ENCODE peak calls at places on chromosomes 4 and X, in ten cellular contexts. X is EH, K is HS-27A, T is dorsolateral prefrontal cortex, V is EL, I is dermis microvascular lymphatic vessel endothelial cell, C is RKO, N is mesenchymal stem cell, H is lung microvascular endothelial cell, Q is mucosa of gallbladder. M is an unnamed sample.

GRCh38 chr4:7004331-7004730 is 38.8 kb upstream of the TADA2B start:
- DNase-seq in X (peak; percentile 96), K (no peak), T (no peak), V (no peak), I (no peak), C (no peak), N (peak; percentile 36), H (no peak), Q (no peak), M (no peak)

GRCh38 chrX:154135458-154136229 is 8.4 kb upstream of the OPN1LW start:
- DNase-seq in X (no peak), K (no peak), T (no peak), V (no peak), I (no peak), C (peak; percentile 4), N (no peak), H (no peak), Q (no peak), M (no peak)

GRCh38 chr4:81923140-81923539 is 450.7 kb downstream of the HNRNPD start:
- DNase-seq in X (no peak), K (no peak), T (no peak), V (no peak), I (no peak), C (no peak), N (no peak), H (no peak), Q (no peak), M (no peak)

GRCh38 chr4:168511780-168512467 is 15.1 kb downstream of the PALLD start:
- DNase-seq in X (no peak), K (no peak), T (no peak), V (no peak), I (no peak), C (no peak), N (no peak), H (no peak), Q (no peak), M (peak; percentile 62)

GRCh38 chr4:8939887-8940742 is 68.5 kb upstream of the HMX1 start:
- DNase-seq in X (no peak), K (no peak), T (no peak), V (no peak), I (no peak), C (no peak), N (no peak), H (no peak), Q (no peak), M (no peak)

GRCh38 chr4:173747537-173748257 is 217.7 kb upstream of the HAND2 start:
- DNase-seq in X (no peak), K (no peak), T (no peak), V (no peak), I (no peak), C (no peak), N (no peak), H (no peak), Q (no peak), M (no peak)

GRCh38 chrX:131802836-131803626 is 220.1 kb upstream of the STK26 start:
- DNase-seq in X (no peak), K (no peak), T (peak; percentile 46), V (no peak), I (peak; percentile 55), C (no peak), N (no peak), H (peak; percentile 47), Q (peak; percentile 86), M (no peak)

GRCh38 chrX:13432776-13433605 is 113.1 kb upstream of the ATXN3L start:
- DNase-seq in X (peak; percentile 85), K (no peak), T (no peak), V (peak; percentile 65), I (no peak), C (no peak), N (peak; percentile 60), H (peak; percentile 75), Q (no peak), M (no peak)

M was measured in effector memory CD8-positive, alpha-beta T cell.